ENCODE peak calls at places on chromosomes 2 and 18, in four cellular contexts. D is left ventricle myocardium inferior, M is DND-41, T is Panc1. V is an unnamed sample.

GRCh38 chr2:25409044-25409443 is 67.3 kb upstream of the DNMT3A start:
- DNase-seq in M (no peak), T (no peak), D (no peak), V (no peak)

GRCh38 chr2:71064754-71065621 is 3.5 kb upstream of the NAGK start:
- DNase-seq in T (no peak), D (no peak), M (no peak), V (no peak)

GRCh38 chr2:228065686-228066085 is 115.8 kb downstream of the SPHKAP start:
- DNase-seq in D (no peak), M (no peak), T (no peak), V (no peak)

GRCh38 chr2:149261672-149262071 is 68.7 kb upstream of the LYPD6 start:
- DNase-seq in M (no peak), T (no peak), D (no peak), V (no peak)

GRCh38 chr2:72999729-73000725 is 71.5 kb downstream of the SFXN5 start:
- DNase-seq in M (no peak), T (no peak), D (no peak), V (peak)

GRCh38 chr2:210540471-210541257 is 15.7 kb upstream of the CPS1 start:
- DNase-seq in T (no peak), M (no peak), D (no peak), V (no peak)

GRCh38 chr2:132760971-132761370 is 91.0 kb upstream of the LYPD1 start:
- DNase-seq in M (no peak), D (no peak), T (no peak), V (no peak)

GRCh38 chr2:96631804-96632435 is 6.2 kb downstream of the KANSL3 start:
- DNase-seq in D (no peak), M (no peak), T (no peak), V (no peak)

GRCh38 chr2:179097131-179097530 is 47.2 kb upstream of the CCDC141 start:
- DNase-seq in M (no peak), D (no peak), T (no peak), V (no peak)

GRCh38 chr18:8798996-8799395 is 93.6 kb downstream of the MTCL1 start:
- DNase-seq in T (no peak), M (no peak), D (no peak), V (no peak)

GRCh38 chr18:10560457-10561045 is 34.7 kb downstream of the NAPG start:
- DNase-seq in D (peak), M (peak), T (peak), V (peak)

GRCh38 chr2:235263205-235264120 is 230.4 kb upstream of the AGAP1 start:
- DNase-seq in M (no peak), D (peak), T (peak), V (no peak)

GRCh38 chr2:239598011-239598731 is 197.4 kb upstream of the HDAC4 start:
- DNase-seq in M (peak), D (no peak), T (no peak), V (no peak)

GRCh38 chr2:16330571-16331351 is 334.9 kb downstream of the CYRIA start:
- DNase-seq in D (peak), T (no peak), M (no peak), V (no peak)

GRCh38 chr2:73927344-73927743 is 664 bp downstream of the DGUOK start:
- DNase-seq in T (no peak), M (no peak), D (no peak), V (no peak)

GRCh38 chr2:74573747-74574562 is 19.4 kb downstream of the DOK1 start:
- DNase-seq in T (no peak), D (no peak), M (peak), V (no peak)

GRCh38 chr2:240795916-240796510 is 24.0 kb downstream of the KIF1A start:
- DNase-seq in D (peak), T (no peak), M (no peak), V (no peak)

GRCh38 chr2:100563407-100564247 is 834 bp downstream of the PDCL3 start:
- DNase-seq in T (no peak), D (no peak), M (peak), V (no peak)

GRCh38 chr2:190910341-190911136 is 29.9 kb downstream of the GLS start:
- DNase-seq in D (no peak), T (no peak), M (no peak), V (no peak)
- TF ChIP-seq CTCF in D (no peak), T (no peak), M (no peak), V (no peak)

DNA sequence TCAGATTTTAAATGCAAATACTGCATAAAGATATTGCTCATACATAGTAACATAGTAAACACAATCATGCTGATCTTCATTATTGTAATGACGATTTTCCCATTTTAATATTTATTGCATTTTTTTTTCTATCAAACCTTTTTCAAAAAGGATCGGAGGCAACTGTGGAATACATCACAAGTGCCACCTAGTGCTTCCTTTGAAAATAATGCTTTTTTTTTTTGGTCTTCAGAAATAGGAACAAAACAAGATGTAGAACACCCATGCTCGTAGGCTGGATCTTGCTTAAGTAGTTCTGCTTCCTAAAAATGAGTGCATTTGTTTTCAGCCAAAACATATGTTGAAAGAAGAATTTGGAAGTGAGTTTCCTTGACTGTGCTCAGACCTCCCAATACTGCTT is 35.7 kb upstream of the GPR155 start:
- DNase-seq in T (no peak), M (no peak), D (no peak), V (no peak)
- TF ChIP-seq CTCF in T (peak), M (peak), D (peak), V (no peak)

GRCh38 chr18:28961669-28962228 is 784.8 kb upstream of the CDH2 start:
- DNase-seq in D (no peak), M (peak), T (peak), V (no peak)
- TF ChIP-seq CTCF in D (peak), M (peak), T (peak), V (no peak)

DNA sequence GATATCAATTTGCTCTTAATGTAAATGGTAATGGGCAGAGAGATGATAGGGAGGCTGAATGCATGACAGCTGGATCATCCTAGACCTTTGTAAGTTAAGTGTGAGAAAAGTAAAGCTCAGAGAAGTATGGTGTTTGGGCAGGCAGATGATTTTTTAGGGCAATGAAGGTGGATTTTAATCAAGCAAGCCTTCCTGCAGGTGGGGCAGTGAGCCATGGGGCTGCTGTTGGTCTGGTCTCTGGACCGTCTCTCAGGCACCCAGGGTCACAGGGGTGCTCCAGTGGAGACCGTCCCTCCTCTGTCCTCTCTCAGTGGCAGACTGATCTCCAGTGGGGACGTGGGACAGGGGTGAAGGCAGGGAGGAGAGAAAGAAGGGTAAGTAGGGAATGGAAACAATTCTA is 69.8 kb upstream of the STK17B start:
- DNase-seq in M (no peak), D (no peak), T (no peak), V (no peak)
- TF ChIP-seq CTCF in M (peak), D (no peak), T (no peak), V (no peak)

GRCh38 chr2:216810399-216811160 is 49.3 kb downstream of the TNP1 start:
- DNase-seq in M (no peak), T (no peak), D (no peak), V (no peak)
- TF ChIP-seq CTCF in M (no peak), T (no peak), D (no peak), V (no peak)

GRCh38 chr2:206127656-206128055 is 31.6 kb downstream of the NDUFS1 start:
- DNase-seq in D (no peak), T (no peak), M (no peak), V (no peak)
- TF ChIP-seq CTCF in D (no peak), T (no peak), M (peak), V (no peak)